ENCODE peak calls at places on chromosomes 11 and 22, in seven cellular contexts. One of them, this sample, is unnamed.

GRCh38 chr11:64608636-64609035 is 17.6 kb downstream of the SLC22A12 start:
- DNase-seq in GM23248: no peak
- DNase-seq in GM23338: peak; percentile 27
- DNase-seq in HCT116: no peak
- DNase-seq in MM.1S: no peak
- DNase-seq in hepatocyte: no peak
- DNase-seq in OCI-LY7: no peak
- DNase-seq in this sample: no peak

GRCh38 chr11:91396243-91397133 is 828.1 kb upstream of the FAT3 start:
- DNase-seq in GM23248: no peak
- DNase-seq in GM23338: no peak
- DNase-seq in MM.1S: no peak
- DNase-seq in OCI-LY7: no peak
- DNase-seq in HCT116: no peak
- DNase-seq in hepatocyte: peak; percentile 54
- DNase-seq in this sample: peak; percentile 93

GRCh38 chr11:36775157-36775556 is 177.1 kb upstream of the RAG2 start:
- DNase-seq in GM23248: peak; percentile 67
- DNase-seq in MM.1S: no peak
- DNase-seq in OCI-LY7: no peak
- DNase-seq in HCT116: no peak
- DNase-seq in hepatocyte: no peak
- DNase-seq in GM23338: no peak
- DNase-seq in this sample: peak; percentile 19

GRCh38 chr11:8011981-8012444 is 24.9 kb downstream of the EIF3F start:
- DNase-seq in hepatocyte: peak; percentile 42
- DNase-seq in GM23338: no peak
- DNase-seq in GM23248: peak; percentile 95
- DNase-seq in MM.1S: no peak
- DNase-seq in OCI-LY7: no peak
- DNase-seq in HCT116: no peak
- DNase-seq in this sample: peak; percentile 48

GRCh38 chr22:18971321-18971751 is 35.2 kb upstream of the PRODH start:
- DNase-seq in OCI-LY7: no peak
- DNase-seq in MM.1S: no peak
- DNase-seq in GM23338: no peak
- DNase-seq in GM23248: no peak
- DNase-seq in hepatocyte: no peak
- DNase-seq in HCT116: no peak
- DNase-seq in this sample: no peak

GRCh38 chr22:44363214-44363979 is 50.6 kb upstream of the SHISAL1 start:
- DNase-seq in MM.1S: no peak
- DNase-seq in hepatocyte: peak; percentile 76
- DNase-seq in GM23338: no peak
- DNase-seq in HCT116: no peak
- DNase-seq in GM23248: peak; percentile 98
- DNase-seq in OCI-LY7: no peak
- DNase-seq in this sample: peak; percentile 93

GRCh38 chr22:45865561-45866397 is 111.2 kb downstream of the WNT7B start:
- DNase-seq in GM23248: no peak
- DNase-seq in hepatocyte: no peak
- DNase-seq in MM.1S: no peak
- DNase-seq in HCT116: no peak
- DNase-seq in OCI-LY7: no peak
- DNase-seq in GM23338: peak; percentile 40
- DNase-seq in this sample: no peak

GRCh38 chr11:67638535-67639437 is 777 bp downstream of the TBX10 start:
- DNase-seq in OCI-LY7: no peak
- DNase-seq in GM23338: no peak
- DNase-seq in HCT116: no peak
- DNase-seq in hepatocyte: no peak
- DNase-seq in MM.1S: no peak
- DNase-seq in GM23248: no peak
- DNase-seq in this sample: no peak

GRCh38 chr22:30572840-30573593 is 1.4 kb downstream of the GAL3ST1 start:
- DNase-seq in GM23338: no peak
- DNase-seq in HCT116: no peak
- DNase-seq in MM.1S: no peak
- DNase-seq in GM23248: peak; percentile 32
- DNase-seq in hepatocyte: peak; percentile 68
- DNase-seq in OCI-LY7: no peak
- DNase-seq in this sample: no peak

GRCh38 chr11:111395081-111395480 is 16.0 kb upstream of the POU2AF1 start:
- DNase-seq in GM23338: no peak
- DNase-seq in MM.1S: no peak
- DNase-seq in OCI-LY7: no peak
- DNase-seq in HCT116: no peak
- DNase-seq in hepatocyte: no peak
- DNase-seq in GM23248: no peak
- DNase-seq in this sample: no peak

DNA sequence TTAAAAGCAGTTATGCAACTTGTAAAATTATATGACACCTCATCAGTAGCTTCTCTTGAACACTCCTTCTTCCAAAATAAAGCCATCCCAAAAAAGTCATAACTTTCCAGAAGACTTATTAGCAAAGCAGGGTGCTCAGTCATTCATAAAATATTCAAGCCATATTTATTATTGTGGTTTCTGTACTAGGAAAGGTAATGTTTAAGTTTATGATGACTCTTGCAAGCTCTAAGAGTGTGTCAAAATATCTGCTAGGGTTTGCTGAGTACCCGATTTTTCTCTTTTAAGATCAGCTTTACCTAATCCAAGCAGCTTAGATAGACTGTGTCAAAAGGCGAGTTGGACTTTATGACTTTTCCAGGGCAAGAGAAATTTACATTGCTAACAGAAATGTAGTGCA is 97.9 kb upstream of the SOX6 start:
- DNase-seq in OCI-LY7: no peak
- DNase-seq in MM.1S: no peak
- DNase-seq in GM23248: no peak
- DNase-seq in hepatocyte: no peak
- DNase-seq in HCT116: no peak
- DNase-seq in GM23338: no peak
- DNase-seq in this sample: no peak
- H3K9me2 ChIP-seq in OCI-LY7: no peaks in the 10 kb centered on the region
- H3K9me2 ChIP-seq in MM.1S: no peaks in the 10 kb centered on the region
- H3K9me2 ChIP-seq in GM23248: no peaks in the 10 kb centered on the region
- H3K9me2 ChIP-seq in hepatocyte: no peaks in the 10 kb centered on the region
- H3K9me2 ChIP-seq in HCT116: no peaks in the 10 kb centered on the region
- H3K9me2 ChIP-seq in GM23338: no peaks in the 10 kb centered on the region
- H3K9me2 ChIP-seq in this sample: no peaks in the 10 kb centered on the region

DNA sequence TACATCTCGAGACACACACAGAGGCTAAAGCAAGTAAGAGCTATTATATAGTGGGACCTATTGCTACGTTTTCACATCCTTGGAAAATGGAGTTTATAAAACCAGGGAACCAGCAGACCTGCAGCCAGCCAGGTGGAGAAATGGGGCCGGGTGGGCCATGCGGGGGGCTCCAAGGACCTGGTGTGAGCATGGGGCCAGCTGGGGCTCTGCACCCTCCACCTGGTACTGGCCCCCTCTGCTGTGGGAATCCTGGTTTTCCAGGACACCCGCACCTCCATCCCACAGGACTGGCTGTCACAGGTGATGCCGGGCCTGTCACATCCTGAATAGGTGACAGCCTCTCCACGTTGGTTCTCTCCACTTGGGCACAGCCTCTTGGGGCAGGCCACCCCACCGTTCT is 11.3 kb downstream of the DHCR7 start:
- DNase-seq in hepatocyte: no peak
- DNase-seq in GM23338: no peak
- DNase-seq in MM.1S: no peak
- DNase-seq in GM23248: no peak
- DNase-seq in HCT116: no peak
- DNase-seq in OCI-LY7: no peak
- DNase-seq in this sample: no peak
- H3K9me2 ChIP-seq in hepatocyte: no peaks in the 10 kb centered on the region
- H3K9me2 ChIP-seq in GM23338: no peaks in the 10 kb centered on the region
- H3K9me2 ChIP-seq in MM.1S: no peaks in the 10 kb centered on the region
- H3K9me2 ChIP-seq in GM23248: no peaks in the 10 kb centered on the region
- H3K9me2 ChIP-seq in HCT116: no peaks in the 10 kb centered on the region
- H3K9me2 ChIP-seq in OCI-LY7: no peaks in the 10 kb centered on the region
- H3K9me2 ChIP-seq in this sample: no peaks in the 10 kb centered on the region

GRCh38 chr11:12767577-12767976 is 93.4 kb downstream of the TEAD1 start:
- DNase-seq in HCT116: no peak
- DNase-seq in hepatocyte: no peak
- DNase-seq in OCI-LY7: no peak
- DNase-seq in GM23248: no peak
- DNase-seq in GM23338: no peak
- DNase-seq in MM.1S: no peak
- DNase-seq in this sample: no peak

GRCh38 chr11:12768731-12769673 is 94.8 kb downstream of the TEAD1 start:
- DNase-seq in hepatocyte: no peak
- DNase-seq in GM23248: no peak
- DNase-seq in MM.1S: no peak
- DNase-seq in HCT116: no peak
- DNase-seq in GM23338: no peak
- DNase-seq in OCI-LY7: no peak
- DNase-seq in this sample: peak; percentile 6

GRCh38 chr11:12765428-12765827 is 91.2 kb downstream of the TEAD1 start:
- DNase-seq in OCI-LY7: peak; percentile 11
- DNase-seq in GM23248: no peak
- DNase-seq in MM.1S: no peak
- DNase-seq in hepatocyte: peak; percentile 24
- DNase-seq in GM23338: no peak
- DNase-seq in HCT116: no peak
- DNase-seq in this sample: no peak

GRCh38 chr11:12764187-12764914 is 90.1 kb downstream of the TEAD1 start:
- DNase-seq in HCT116: no peak
- DNase-seq in MM.1S: no peak
- DNase-seq in GM23338: no peak
- DNase-seq in hepatocyte: no peak
- DNase-seq in OCI-LY7: no peak
- DNase-seq in GM23248: no peak
- DNase-seq in this sample: no peak

GRCh38 chr11:12767022-12767421 is 92.8 kb downstream of the TEAD1 start:
- DNase-seq in hepatocyte: no peak
- DNase-seq in HCT116: no peak
- DNase-seq in GM23248: no peak
- DNase-seq in MM.1S: no peak
- DNase-seq in GM23338: no peak
- DNase-seq in OCI-LY7: no peak
- DNase-seq in this sample: no peak
- H3K9me2 ChIP-seq in hepatocyte: no peaks in the 10 kb centered on the region
- H3K9me2 ChIP-seq in HCT116: no peaks in the 10 kb centered on the region
- H3K9me2 ChIP-seq in GM23248: no peaks in the 10 kb centered on the region
- H3K9me2 ChIP-seq in MM.1S: no peaks in the 10 kb centered on the region
- H3K9me2 ChIP-seq in GM23338: no peaks in the 10 kb centered on the region
- H3K9me2 ChIP-seq in OCI-LY7: no peaks in the 10 kb centered on the region
- H3K9me2 ChIP-seq in this sample: no peaks in the 10 kb centered on the region

DNA sequence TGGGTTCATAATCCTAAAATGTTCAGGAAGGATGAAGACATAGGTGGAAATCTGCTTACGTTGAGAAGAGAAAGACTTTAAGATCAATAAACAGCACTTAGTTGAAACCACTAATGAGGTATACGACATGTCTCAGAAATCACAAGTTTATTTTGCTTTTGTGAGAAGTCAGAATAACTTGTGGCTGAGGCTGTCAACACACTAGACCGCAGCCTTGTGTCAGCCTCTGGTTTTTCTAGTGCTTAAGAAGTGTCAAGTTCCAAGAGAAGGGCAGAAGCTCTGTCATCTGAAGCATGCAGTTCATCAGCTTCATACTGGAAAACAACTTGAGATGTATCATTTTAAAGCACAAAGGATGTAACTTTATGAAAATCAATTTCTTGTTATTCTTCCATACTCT is 420.9 kb downstream of the METTL15 start:
- DNase-seq in MM.1S: no peak
- DNase-seq in HCT116: no peak
- DNase-seq in hepatocyte: no peak
- DNase-seq in GM23248: peak; percentile 55
- DNase-seq in OCI-LY7: no peak
- DNase-seq in GM23338: peak; percentile 11
- DNase-seq in this sample: no peak
- H3K9me2 ChIP-seq in MM.1S: no peaks in the 10 kb centered on the region
- H3K9me2 ChIP-seq in HCT116: no peaks in the 10 kb centered on the region
- H3K9me2 ChIP-seq in hepatocyte: no peaks in the 10 kb centered on the region
- H3K9me2 ChIP-seq in GM23248: no peaks in the 10 kb centered on the region
- H3K9me2 ChIP-seq in OCI-LY7: no peaks in the 10 kb centered on the region
- H3K9me2 ChIP-seq in GM23338: no peaks in the 10 kb centered on the region
- H3K9me2 ChIP-seq in this sample: no peaks in the 10 kb centered on the region

GRCh38 chr11:2859706-2860037 is 25.9 kb downstream of the CDKN1C start:
- DNase-seq in HCT116: no peak
- DNase-seq in MM.1S: no peak
- DNase-seq in OCI-LY7: no peak
- DNase-seq in hepatocyte: no peak
- DNase-seq in GM23248: no peak
- DNase-seq in GM23338: no peak
- DNase-seq in this sample: no peak
- H3K9me2 ChIP-seq in HCT116: no peaks in the 10 kb centered on the region
- H3K9me2 ChIP-seq in MM.1S: no peaks in the 10 kb centered on the region
- H3K9me2 ChIP-seq in OCI-LY7: no peaks in the 10 kb centered on the region
- H3K9me2 ChIP-seq in hepatocyte: no peaks in the 10 kb centered on the region
- H3K9me2 ChIP-seq in GM23248: no peaks in the 10 kb centered on the region
- H3K9me2 ChIP-seq in GM23338: no peaks in the 10 kb centered on the region
- H3K9me2 ChIP-seq in this sample: no peaks in the 10 kb centered on the region

GRCh38 chr11:78034623-78035022 is 11.5 kb upstream of the KCTD14 start:
- DNase-seq in OCI-LY7: no peak
- DNase-seq in hepatocyte: no peak
- DNase-seq in HCT116: no peak
- DNase-seq in GM23338: peak; percentile 51
- DNase-seq in GM23248: no peak
- DNase-seq in MM.1S: no peak
- DNase-seq in this sample: no peak
- H3K9me2 ChIP-seq in OCI-LY7: no peaks in the 10 kb centered on the region
- H3K9me2 ChIP-seq in hepatocyte: no peaks in the 10 kb centered on the region
- H3K9me2 ChIP-seq in HCT116: no peaks in the 10 kb centered on the region
- H3K9me2 ChIP-seq in GM23338: no peaks in the 10 kb centered on the region
- H3K9me2 ChIP-seq in GM23248: no peaks in the 10 kb centered on the region
- H3K9me2 ChIP-seq in MM.1S: no peaks in the 10 kb centered on the region
- H3K9me2 ChIP-seq in this sample: no peaks in the 10 kb centered on the region

GRCh38 chr11:97428247-97428646 is 1038.4 kb downstream of the JRKL start:
- DNase-seq in hepatocyte: no peak
- DNase-seq in OCI-LY7: no peak
- DNase-seq in MM.1S: no peak
- DNase-seq in HCT116: no peak
- DNase-seq in GM23338: no peak
- DNase-seq in GM23248: no peak
- DNase-seq in this sample: no peak
- H3K9me2 ChIP-seq in hepatocyte: no peaks in the 10 kb centered on the region
- H3K9me2 ChIP-seq in OCI-LY7: no peaks in the 10 kb centered on the region
- H3K9me2 ChIP-seq in MM.1S: no peaks in the 10 kb centered on the region
- H3K9me2 ChIP-seq in HCT116: no peaks in the 10 kb centered on the region
- H3K9me2 ChIP-seq in GM23338: no peaks in the 10 kb centered on the region
- H3K9me2 ChIP-seq in GM23248: no peaks in the 10 kb centered on the region
- H3K9me2 ChIP-seq in this sample: no peaks in the 10 kb centered on the region

GRCh38 chr22:38951734-38952133 is 5.7 kb upstream of the APOBEC3A start:
- DNase-seq in GM23248: no peak
- DNase-seq in GM23338: no peak
- DNase-seq in HCT116: no peak
- DNase-seq in OCI-LY7: no peak
- DNase-seq in hepatocyte: no peak
- DNase-seq in MM.1S: no peak
- DNase-seq in this sample: no peak
- H3K9me2 ChIP-seq in GM23248: no peaks in the 10 kb centered on the region
- H3K9me2 ChIP-seq in GM23338: no peaks in the 10 kb centered on the region
- H3K9me2 ChIP-seq in HCT116: no peaks in the 10 kb centered on the region
- H3K9me2 ChIP-seq in OCI-LY7: no peaks in the 10 kb centered on the region
- H3K9me2 ChIP-seq in hepatocyte: no peaks in the 10 kb centered on the region
- H3K9me2 ChIP-seq in MM.1S: no peaks in the 10 kb centered on the region
- H3K9me2 ChIP-seq in this sample: no peaks in the 10 kb centered on the region